ENCODE peak calls at places on chromosome 15, in nine cellular contexts. One of them, this sample, is unnamed.

GRCh38 chr15:62853833-62854210 is 188.7 kb upstream of the TPM1 start:
- DNase-seq in stomach: no peak
- DNase-seq in AG09319: no peak
- DNase-seq in neural crest cell: no peak
- DNase-seq in GM10248: no peak
- DNase-seq in OCI-LY7: no peak
- DNase-seq in IMR-90: no peak
- DNase-seq in pancreas: no peak
- DNase-seq in mesothelial cell of epicardium: no peak
- DNase-seq in this sample: no peak

GRCh38 chr15:74830868-74831267 is 4.4 kb downstream of the CPLX3 start:
- DNase-seq in stomach: no peak
- DNase-seq in AG09319: no peak
- DNase-seq in neural crest cell: no peak
- DNase-seq in GM10248: no peak
- DNase-seq in OCI-LY7: no peak
- DNase-seq in IMR-90: no peak
- DNase-seq in pancreas: no peak
- DNase-seq in mesothelial cell of epicardium: no peak
- DNase-seq in this sample: no peak

GRCh38 chr15:81327526-81327925 is 3.6 kb upstream of the STARD5 start:
- DNase-seq in stomach: no peak
- DNase-seq in AG09319: peak
- DNase-seq in neural crest cell: no peak
- DNase-seq in GM10248: no peak
- DNase-seq in OCI-LY7: no peak
- DNase-seq in IMR-90: peak
- DNase-seq in pancreas: no peak
- DNase-seq in mesothelial cell of epicardium: no peak
- DNase-seq in this sample: no peak

GRCh38 chr15:92819312-92820232 is 80.6 kb upstream of the CHD2 start:
- DNase-seq in stomach: no peak
- DNase-seq in AG09319: no peak
- DNase-seq in neural crest cell: no peak
- DNase-seq in GM10248: no peak
- DNase-seq in OCI-LY7: no peak
- DNase-seq in IMR-90: no peak
- DNase-seq in pancreas: no peak
- DNase-seq in mesothelial cell of epicardium: no peak
- DNase-seq in this sample: peak

GRCh38 chr15:74906193-74906449 is 530 bp downstream of the FAM219B start:
- DNase-seq in stomach: peak
- DNase-seq in AG09319: no peak
- DNase-seq in neural crest cell: no peak
- DNase-seq in GM10248: no peak
- DNase-seq in OCI-LY7: peak
- DNase-seq in IMR-90: no peak
- DNase-seq in pancreas: no peak
- DNase-seq in mesothelial cell of epicardium: no peak
- DNase-seq in this sample: no peak

GRCh38 chr15:100780208-100780800 is 99.3 kb upstream of the ALDH1A3 start:
- DNase-seq in stomach: no peak
- DNase-seq in AG09319: no peak
- DNase-seq in neural crest cell: no peak
- DNase-seq in GM10248: peak
- DNase-seq in OCI-LY7: no peak
- DNase-seq in IMR-90: no peak
- DNase-seq in pancreas: no peak
- DNase-seq in mesothelial cell of epicardium: peak
- DNase-seq in this sample: no peak

GRCh38 chr15:94375997-94376396 is 144.6 kb downstream of the MCTP2 start:
- DNase-seq in stomach: no peak
- DNase-seq in AG09319: no peak
- DNase-seq in neural crest cell: no peak
- DNase-seq in GM10248: no peak
- DNase-seq in OCI-LY7: peak
- DNase-seq in IMR-90: no peak
- DNase-seq in pancreas: no peak
- DNase-seq in mesothelial cell of epicardium: no peak
- DNase-seq in this sample: no peak

GRCh38 chr15:74829500-74829899 is 3.1 kb downstream of the CPLX3 start:
- DNase-seq in stomach: no peak
- DNase-seq in AG09319: no peak
- DNase-seq in neural crest cell: no peak
- DNase-seq in GM10248: no peak
- DNase-seq in OCI-LY7: no peak
- DNase-seq in IMR-90: peak
- DNase-seq in pancreas: no peak
- DNase-seq in mesothelial cell of epicardium: no peak
- DNase-seq in this sample: no peak

GRCh38 chr15:63595066-63595465 is 2.1 kb upstream of the FBXL22 start:
- DNase-seq in stomach: no peak
- DNase-seq in AG09319: no peak
- DNase-seq in neural crest cell: no peak
- DNase-seq in GM10248: no peak
- DNase-seq in OCI-LY7: no peak
- DNase-seq in IMR-90: no peak
- DNase-seq in pancreas: no peak
- DNase-seq in mesothelial cell of epicardium: no peak
- DNase-seq in this sample: no peak

GRCh38 chr15:65680544-65680943 is 58.8 kb downstream of the SLC24A1 start:
- DNase-seq in stomach: no peak
- DNase-seq in AG09319: no peak
- DNase-seq in neural crest cell: no peak
- DNase-seq in GM10248: no peak
- DNase-seq in OCI-LY7: no peak
- DNase-seq in IMR-90: no peak
- DNase-seq in pancreas: no peak
- DNase-seq in mesothelial cell of epicardium: no peak
- DNase-seq in this sample: no peak

GRCh38 chr15:73924258-73924921 is 1.9 kb upstream of the LOXL1 start:
- DNase-seq in stomach: no peak
- DNase-seq in AG09319: no peak
- DNase-seq in neural crest cell: no peak
- DNase-seq in GM10248: no peak
- DNase-seq in OCI-LY7: no peak
- DNase-seq in IMR-90: peak
- DNase-seq in pancreas: no peak
- DNase-seq in mesothelial cell of epicardium: no peak
- DNase-seq in this sample: no peak

GRCh38 chr15:35719964-35720507 is 174.1 kb upstream of the DPH6 start:
- DNase-seq in stomach: no peak
- DNase-seq in AG09319: no peak
- DNase-seq in neural crest cell: no peak
- DNase-seq in GM10248: no peak
- DNase-seq in OCI-LY7: no peak
- DNase-seq in IMR-90: peak
- DNase-seq in pancreas: no peak
- DNase-seq in mesothelial cell of epicardium: no peak
- DNase-seq in this sample: no peak

GRCh38 chr15:48202068-48202467 is 4.0 kb upstream of the SLC12A1 start:
- DNase-seq in stomach: no peak
- DNase-seq in AG09319: no peak
- DNase-seq in neural crest cell: no peak
- DNase-seq in GM10248: no peak
- DNase-seq in OCI-LY7: no peak
- DNase-seq in IMR-90: no peak
- DNase-seq in pancreas: no peak
- DNase-seq in mesothelial cell of epicardium: no peak
- DNase-seq in this sample: no peak

DNA sequence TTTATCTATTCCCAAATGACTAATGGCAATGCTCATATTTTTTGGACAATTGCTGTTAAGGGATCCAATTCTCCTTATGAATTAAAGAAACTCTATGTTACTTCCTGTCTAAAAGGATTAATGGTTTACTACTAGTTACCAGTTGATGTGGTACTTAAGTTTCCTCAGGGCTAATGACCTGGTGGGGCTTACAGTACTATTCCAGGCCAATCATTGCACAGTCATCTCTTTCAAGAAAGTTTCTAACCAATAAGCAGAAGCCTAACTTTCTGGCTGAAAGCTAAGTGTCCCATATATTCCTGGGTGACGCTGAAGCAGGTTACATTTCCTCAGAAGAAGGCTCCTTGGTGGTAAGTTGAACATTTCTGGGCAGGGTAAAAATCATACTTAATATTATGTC is at the start of gene SLC12A1:
- DNase-seq in stomach: no peak
- DNase-seq in AG09319: no peak
- DNase-seq in neural crest cell: no peak
- DNase-seq in GM10248: no peak
- DNase-seq in OCI-LY7: no peak
- DNase-seq in IMR-90: no peak
- DNase-seq in pancreas: no peak
- DNase-seq in mesothelial cell of epicardium: no peak
- DNase-seq in this sample: no peak
- TF ChIP-seq CTCF in stomach: no peak
- TF ChIP-seq CTCF in AG09319: no peak
- TF ChIP-seq CTCF in neural crest cell: no peak
- TF ChIP-seq CTCF in GM10248: no peak
- TF ChIP-seq CTCF in OCI-LY7: no peak
- TF ChIP-seq CTCF in IMR-90: no peak
- TF ChIP-seq CTCF in pancreas: no peak
- TF ChIP-seq CTCF in mesothelial cell of epicardium: no peak
- TF ChIP-seq CTCF in this sample: no peak

DNA sequence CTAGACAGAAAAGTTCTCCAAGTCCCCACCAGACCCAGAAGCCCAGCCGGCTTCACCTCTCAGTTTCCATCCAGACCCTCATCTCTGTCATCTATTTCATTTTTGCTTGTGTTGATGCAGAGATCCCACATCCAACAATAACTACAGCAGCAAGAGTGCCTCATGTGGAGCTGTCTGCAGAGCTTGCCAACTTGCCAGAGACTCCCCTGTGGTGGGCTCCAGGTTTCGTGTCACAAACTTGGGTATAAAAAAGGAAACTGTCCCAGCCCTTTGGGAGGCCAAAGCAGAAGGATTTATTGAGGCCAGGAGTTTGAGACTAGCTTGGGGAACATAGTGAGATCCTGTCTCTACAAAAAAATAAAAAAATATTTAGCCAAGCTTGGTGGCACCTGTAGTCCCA is 182.4 kb upstream of the ATP10A start:
- DNase-seq in stomach: no peak
- DNase-seq in AG09319: no peak
- DNase-seq in neural crest cell: no peak
- DNase-seq in GM10248: no peak
- DNase-seq in OCI-LY7: no peak
- DNase-seq in IMR-90: no peak
- DNase-seq in pancreas: no peak
- DNase-seq in mesothelial cell of epicardium: no peak
- DNase-seq in this sample: no peak
- TF ChIP-seq CTCF in stomach: no peak
- TF ChIP-seq CTCF in AG09319: no peak
- TF ChIP-seq CTCF in neural crest cell: no peak
- TF ChIP-seq CTCF in GM10248: no peak
- TF ChIP-seq CTCF in OCI-LY7: no peak
- TF ChIP-seq CTCF in IMR-90: no peak
- TF ChIP-seq CTCF in pancreas: no peak
- TF ChIP-seq CTCF in mesothelial cell of epicardium: no peak
- TF ChIP-seq CTCF in this sample: no peak

DNA sequence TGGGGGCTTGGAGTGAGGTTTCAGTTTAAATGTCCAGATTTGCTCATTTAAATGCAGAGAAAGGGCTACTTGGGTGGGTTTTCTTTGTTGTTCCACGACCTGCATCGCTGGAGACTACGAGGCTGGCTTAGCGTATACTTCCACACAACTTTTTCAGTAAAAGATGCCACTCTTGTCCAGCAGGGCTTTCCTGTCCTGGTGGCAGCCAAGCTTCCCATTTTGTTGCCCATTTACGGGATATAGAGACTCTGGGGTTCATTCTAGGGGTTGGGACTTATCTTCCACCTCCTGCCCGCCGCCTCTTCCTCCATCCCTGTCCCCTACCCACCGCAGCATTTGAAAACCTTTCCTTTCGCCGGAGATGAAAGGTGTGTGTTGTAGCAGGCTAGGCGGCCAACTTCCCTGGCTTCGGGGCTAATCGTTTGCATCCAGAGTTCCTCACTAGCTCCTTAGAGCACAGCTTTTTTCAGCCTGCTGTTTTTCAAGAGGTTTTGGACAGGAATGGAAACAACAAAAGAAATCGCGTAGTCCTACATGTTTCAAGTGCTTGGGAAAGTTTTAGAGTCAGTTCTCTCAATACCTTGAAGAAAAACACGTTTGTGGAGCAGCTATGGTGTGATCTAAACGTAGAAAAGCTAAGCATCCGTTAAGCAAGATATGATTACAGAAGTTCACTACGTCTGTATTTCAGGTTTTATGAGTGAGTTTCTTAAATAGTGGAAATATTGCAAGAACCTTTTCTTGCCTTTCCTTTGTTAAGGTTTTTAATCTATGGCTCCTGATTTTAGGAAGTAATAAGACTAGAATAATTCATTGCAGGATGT is 843 bp downstream of the CHRNA5 start:
- DNase-seq in stomach: no peak
- DNase-seq in AG09319: no peak
- DNase-seq in neural crest cell: peak
- DNase-seq in GM10248: peak
- DNase-seq in OCI-LY7: no peak
- DNase-seq in IMR-90: peak
- DNase-seq in pancreas: no peak
- DNase-seq in mesothelial cell of epicardium: peak
- DNase-seq in this sample: peak
- TF ChIP-seq CTCF in stomach: no peak
- TF ChIP-seq CTCF in AG09319: no peak
- TF ChIP-seq CTCF in neural crest cell: peak
- TF ChIP-seq CTCF in GM10248: no peak
- TF ChIP-seq CTCF in OCI-LY7: peak
- TF ChIP-seq CTCF in IMR-90: no peak
- TF ChIP-seq CTCF in pancreas: no peak
- TF ChIP-seq CTCF in mesothelial cell of epicardium: peak
- TF ChIP-seq CTCF in this sample: no peak

GRCh38 chr15:52220896-52221660 is 29.9 kb upstream of the GNB5 start:
- DNase-seq in stomach: no peak
- DNase-seq in AG09319: no peak
- DNase-seq in neural crest cell: no peak
- DNase-seq in GM10248: no peak
- DNase-seq in OCI-LY7: peak
- DNase-seq in IMR-90: no peak
- DNase-seq in pancreas: no peak
- DNase-seq in mesothelial cell of epicardium: no peak
- DNase-seq in this sample: no peak

GRCh38 chr15:52218816-52219215 is 27.6 kb upstream of the GNB5 start:
- DNase-seq in stomach: no peak
- DNase-seq in AG09319: no peak
- DNase-seq in neural crest cell: no peak
- DNase-seq in GM10248: no peak
- DNase-seq in OCI-LY7: no peak
- DNase-seq in IMR-90: no peak
- DNase-seq in pancreas: no peak
- DNase-seq in mesothelial cell of epicardium: no peak
- DNase-seq in this sample: no peak

GRCh38 chr15:52220251-52220650 is 29.1 kb upstream of the GNB5 start:
- DNase-seq in stomach: no peak
- DNase-seq in AG09319: no peak
- DNase-seq in neural crest cell: no peak
- DNase-seq in GM10248: no peak
- DNase-seq in OCI-LY7: no peak
- DNase-seq in IMR-90: no peak
- DNase-seq in pancreas: no peak
- DNase-seq in mesothelial cell of epicardium: no peak
- DNase-seq in this sample: no peak

GRCh38 chr15:52214553-52214952 is 23.4 kb upstream of the GNB5 start:
- DNase-seq in stomach: no peak
- DNase-seq in AG09319: no peak
- DNase-seq in neural crest cell: no peak
- DNase-seq in GM10248: no peak
- DNase-seq in OCI-LY7: no peak
- DNase-seq in IMR-90: no peak
- DNase-seq in pancreas: no peak
- DNase-seq in mesothelial cell of epicardium: no peak
- DNase-seq in this sample: no peak

GRCh38 chr15:52217186-52217585 is 26.0 kb upstream of the GNB5 start:
- DNase-seq in stomach: peak
- DNase-seq in AG09319: no peak
- DNase-seq in neural crest cell: no peak
- DNase-seq in GM10248: peak
- DNase-seq in OCI-LY7: peak
- DNase-seq in IMR-90: no peak
- DNase-seq in pancreas: peak
- DNase-seq in mesothelial cell of epicardium: no peak
- DNase-seq in this sample: peak
- TF ChIP-seq CTCF in stomach: no peak
- TF ChIP-seq CTCF in AG09319: no peak
- TF ChIP-seq CTCF in neural crest cell: peak
- TF ChIP-seq CTCF in GM10248: peak
- TF ChIP-seq CTCF in OCI-LY7: peak
- TF ChIP-seq CTCF in IMR-90: no peak
- TF ChIP-seq CTCF in pancreas: no peak
- TF ChIP-seq CTCF in mesothelial cell of epicardium: no peak
- TF ChIP-seq CTCF in this sample: no peak

This sample was measured in mucosa of descending colon.